ENCODE peak calls at places on chromosomes 4 and X, in ten cellular contexts. X, H, G, D, M, Y, U, R, Q and I are unnamed samples. For H3K4me1, the result is how much of the 10 kb centered on the place peaks cover.

GRCh38 chr4:95545526-95545925 is 3.2 kb downstream of the UNC5C start:
- DNase-seq in X (no peak), H (no peak), G (no peak), D (no peak), M (no peak), Y (no peak), U (no peak), R (no peak), Q (no peak), I (no peak)

GRCh38 chr4:155984398-155984797 is 30.7 kb upstream of the CTSO start:
- DNase-seq in X (no peak), H (no peak), G (no peak), D (no peak), M (no peak), Y (no peak), U (no peak), R (no peak), Q (no peak), I (no peak)

GRCh38 chr4:2671267-2671895 is 84.8 kb downstream of the TNIP2 start:
- DNase-seq in X (no peak), H (no peak), G (no peak), D (peak), M (no peak), Y (no peak), U (no peak), R (no peak), Q (no peak), I (no peak)

GRCh38 chr4:143514432-143514831 is 930 bp downstream of the SMARCA5 start:
- DNase-seq in X (no peak), H (peak), G (peak), D (peak), M (peak), Y (peak), U (peak), R (peak), Q (peak), I (peak)

GRCh38 chr4:124530464-124531077 is 182.0 kb downstream of the ANKRD50 start:
- DNase-seq in X (no peak), H (no peak), G (peak), D (no peak), M (no peak), Y (no peak), U (peak), R (no peak), Q (no peak), I (no peak)

GRCh38 chr4:129929052-129929451 is 833.1 kb downstream of the C4orf33 start:
- DNase-seq in X (no peak), H (no peak), G (no peak), D (no peak), M (no peak), Y (no peak), U (no peak), R (no peak), Q (no peak), I (no peak)

GRCh38 chr4:26069218-26069617 is 155.2 kb downstream of the SMIM20 start:
- DNase-seq in X (no peak), H (no peak), G (peak), D (no peak), M (no peak), Y (no peak), U (peak), R (no peak), Q (no peak), I (no peak)

GRCh38 chr4:53813991-53814390 is 222.7 kb upstream of the LNX1 start:
- DNase-seq in X (no peak), H (no peak), G (peak), D (no peak), M (no peak), Y (no peak), U (no peak), R (no peak), Q (no peak), I (no peak)

GRCh38 chr4:33184684-33185083 is 2464.5 kb downstream of the PCDH7 start:
- DNase-seq in X (no peak), H (no peak), G (no peak), D (no peak), M (no peak), Y (no peak), U (no peak), R (no peak), Q (no peak), I (no peak)

GRCh38 chrX:137043736-137044135 is 9.9 kb upstream of the GPR101 start:
- DNase-seq in X (no peak), H (no peak), G (no peak), D (no peak), M (no peak), Y (no peak), U (no peak), R (no peak), Q (no peak), I (no peak)

GRCh38 chrX:43973249-43973672 is at the start of gene NDP:
- DNase-seq in X (no peak), H (no peak), G (no peak), D (no peak), M (no peak), Y (no peak), U (no peak), R (peak), Q (no peak), I (no peak)

GRCh38 chr4:139962130-139962684 is 191.8 kb downstream of the MAML3 start:
- DNase-seq in X (no peak), H (no peak), G (no peak), D (no peak), M (no peak), Y (no peak), U (no peak), R (no peak), Q (no peak), I (no peak)

GRCh38 chr4:30667919-30668318 is 52.2 kb upstream of the PCDH7 start:
- DNase-seq in X (no peak), H (no peak), G (no peak), D (no peak), M (no peak), Y (no peak), U (no peak), R (no peak), Q (no peak), I (no peak)

GRCh38 chrX:44012484-44013096 is 39.4 kb upstream of the NDP start:
- DNase-seq in X (peak), H (peak), G (peak), D (peak), M (peak), Y (peak), U (no peak), R (no peak), Q (peak), I (no peak)

GRCh38 chr4:74970577-74970976 is 37.7 kb downstream of the PARM1 start:
- DNase-seq in X (no peak), H (no peak), G (no peak), D (no peak), M (no peak), Y (no peak), U (no peak), R (no peak), Q (no peak), I (no peak)

GRCh38 chr4:74969507-74970474 is 36.9 kb downstream of the PARM1 start:
- DNase-seq in X (no peak), H (no peak), G (no peak), D (peak), M (no peak), Y (no peak), U (no peak), R (no peak), Q (no peak), I (peak)

GRCh38 chr4:74964311-74964710 is 31.4 kb downstream of the PARM1 start:
- DNase-seq in X (no peak), H (no peak), G (no peak), D (no peak), M (no peak), Y (no peak), U (no peak), R (no peak), Q (no peak), I (no peak)

GRCh38 chr4:74967324-74967723 is 34.4 kb downstream of the PARM1 start:
- DNase-seq in X (no peak), H (no peak), G (no peak), D (no peak), M (no peak), Y (peak), U (no peak), R (no peak), Q (no peak), I (no peak)

DNA sequence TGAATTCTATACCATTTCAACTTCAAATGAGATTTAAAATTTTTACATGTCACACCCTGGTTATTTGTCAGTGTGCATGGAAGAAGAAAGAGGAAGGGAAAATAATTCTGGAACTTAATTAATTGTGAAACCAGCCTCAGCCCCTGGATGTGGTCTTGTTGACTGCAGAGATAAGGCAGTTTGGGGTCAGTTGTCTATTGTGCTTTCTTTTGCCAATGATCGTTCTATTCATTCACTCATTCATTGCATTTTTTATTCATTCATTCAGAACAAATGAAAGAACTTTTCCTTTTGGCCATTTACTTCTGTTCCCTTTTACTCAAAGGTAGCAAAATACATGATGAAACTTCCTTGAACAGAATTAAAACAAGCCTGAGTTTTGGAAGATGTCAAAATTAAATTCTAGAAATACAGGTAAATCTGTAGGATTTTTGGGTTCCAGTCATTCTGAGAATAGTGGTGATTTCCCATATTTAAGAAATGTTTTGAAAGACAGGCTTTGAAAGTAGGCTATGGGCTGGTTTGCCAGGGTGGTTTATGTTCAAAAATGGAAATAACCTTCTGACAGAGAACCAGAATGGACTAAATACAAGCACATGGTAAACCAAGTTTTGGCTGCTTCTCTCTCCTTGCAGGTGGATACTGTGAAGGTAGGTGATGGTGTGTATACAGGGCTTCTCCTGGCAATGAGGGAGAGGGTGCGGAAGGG is 35.7 kb downstream of the PARM1 start:
- DNase-seq in X (no peak), H (no peak), G (no peak), D (no peak), M (no peak), Y (no peak), U (no peak), R (no peak), Q (no peak), I (no peak)
- H3K4me1 ChIP-seq in X (under half), H (under half), G (under half), D (under half), M (under half), Y (under half), U (under half), R (under half), Q (under half), I (under half)

GRCh38 chrX:153599192-153600031 is 473 bp upstream of the CCNQ start:
- DNase-seq in X (peak), H (peak), G (peak), D (peak), M (peak), Y (peak), U (peak), R (peak), Q (peak), I (peak)

GRCh38 chrX:153597351-153597750 is 1.6 kb downstream of the CCNQ start:
- DNase-seq in X (no peak), H (no peak), G (no peak), D (no peak), M (no peak), Y (no peak), U (no peak), R (no peak), Q (no peak), I (no peak)

GRCh38 chrX:153600032-153600373 is 1.1 kb upstream of the CCNQ start:
- DNase-seq in X (no peak), H (no peak), G (no peak), D (no peak), M (no peak), Y (no peak), U (no peak), R (no peak), Q (no peak), I (no peak)

GRCh38 chrX:153600921-153601320 is 2.0 kb upstream of the CCNQ start:
- DNase-seq in X (no peak), H (no peak), G (no peak), D (no peak), M (no peak), Y (no peak), U (no peak), R (no peak), Q (no peak), I (no peak)

DNA sequence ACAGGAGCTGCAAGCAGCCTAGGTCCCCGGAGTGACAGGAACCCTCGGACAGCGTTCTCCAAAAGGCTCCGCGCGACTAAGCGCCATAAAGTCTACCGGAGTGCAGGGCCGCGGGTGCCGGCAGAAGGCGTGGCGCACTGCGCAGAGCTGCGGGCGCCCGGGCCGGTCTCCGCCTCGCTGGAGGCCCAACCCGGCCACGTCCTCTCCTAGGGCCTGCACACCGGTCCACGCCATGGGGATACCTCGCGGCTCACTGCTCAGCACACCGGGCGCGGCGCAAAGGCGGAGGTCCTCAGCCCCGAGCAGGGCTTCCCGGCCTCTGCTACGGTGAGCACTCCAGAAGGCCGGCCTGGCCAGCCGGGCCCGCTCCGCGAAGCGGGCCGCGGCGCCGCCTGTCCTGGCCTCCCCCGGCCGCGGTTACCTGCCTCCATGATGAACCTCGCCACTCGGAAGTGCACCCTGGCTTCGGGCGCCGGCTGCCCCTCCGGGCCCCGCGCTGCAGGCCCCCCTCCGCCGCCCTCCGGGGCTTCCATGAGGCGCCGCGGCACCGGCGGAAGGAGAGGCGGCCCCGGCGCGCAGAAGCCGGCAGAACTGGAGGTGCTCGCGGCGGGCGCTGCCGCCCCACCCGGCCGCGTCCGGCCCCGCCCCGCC is at the start of gene CCNQ:
- DNase-seq in X (no peak), H (peak), G (peak), D (peak), M (peak), Y (peak), U (no peak), R (peak), Q (no peak), I (no peak)
- TF ChIP-seq POLR2A in X (no peak), H (peak), G (peak), D (no peak), M (peak), Y (peak), U (no peak), R (no peak), Q (peak), I (no peak)

GRCh38 chrX:12996934-12997435 is 22.1 kb downstream of the TMSB4X start:
- DNase-seq in X (no peak), H (no peak), G (no peak), D (no peak), M (no peak), Y (no peak), U (no peak), R (no peak), Q (no peak), I (no peak)
- H3K4me1 ChIP-seq in X (under half), H (under half), G (under half), D (half or more), M (under half), Y (under half), U (under half), R (under half), Q (under half), I (under half)

GRCh38 chrX:107736781-107737531 is 38.6 kb downstream of the TSC22D3 start:
- DNase-seq in X (no peak), H (no peak), G (no peak), D (no peak), M (no peak), Y (peak), U (peak), R (no peak), Q (no peak), I (no peak)
- TF ChIP-seq POLR2A in X (no peak), H (no peak), G (no peak), D (no peak), M (no peak), Y (no peak), U (no peak), R (no peak), Q (no peak), I (no peak)

GRCh38 chr4:183141997-183142396 is 42.9 kb downstream of the WWC2 start:
- DNase-seq in X (no peak), H (no peak), G (no peak), D (no peak), M (no peak), Y (no peak), U (no peak), R (no peak), Q (no peak), I (no peak)
- H3K4me1 ChIP-seq in X (under half), H (under half), G (under half), D (under half), M (under half), Y (under half), U (half or more), R (under half), Q (under half), I (half or more)

GRCh38 chr4:8188743-8189550 is 10.1 kb upstream of the SH3TC1 start:
- DNase-seq in X (no peak), H (no peak), G (no peak), D (peak), M (no peak), Y (peak), U (no peak), R (no peak), Q (no peak), I (peak)
- TF ChIP-seq POLR2A in X (no peak), H (no peak), G (no peak), D (no peak), M (no peak), Y (no peak), U (no peak), R (no peak), Q (no peak), I (no peak)